ENCODE peak calls at places on chromosome 7, in five cellular contexts. One of them, this sample, is unnamed.
A peak's percentile ranks its signal among the peaks of the same experiment; 100 is the strongest.

GRCh38 chr7:104883718-104884452 is 130.1 kb upstream of the KMT2E start:
- DNase-seq in neural progenitor cell: peak; percentile 82
- DNase-seq in RWPE1: peak; percentile 80
- DNase-seq in mammary epithelial cell: peak; percentile 73
- DNase-seq in CD4-positive, alpha-beta T cell: peak; percentile 70
- DNase-seq in this sample: peak; percentile 88

GRCh38 chr7:95199779-95200558 is 124.4 kb downstream of the PON1 start:
- DNase-seq in neural progenitor cell: peak; percentile 60
- DNase-seq in RWPE1: peak; percentile 19
- DNase-seq in mammary epithelial cell: peak; percentile 17
- DNase-seq in CD4-positive, alpha-beta T cell: no peak
- DNase-seq in this sample: peak; percentile 12

GRCh38 chr7:74015670-74016069 is 12.3 kb upstream of the ELN start:
- DNase-seq in neural progenitor cell: no peak
- DNase-seq in RWPE1: no peak
- DNase-seq in mammary epithelial cell: no peak
- DNase-seq in CD4-positive, alpha-beta T cell: no peak
- DNase-seq in this sample: no peak

GRCh38 chr7:44771358-44771757 is 22.7 kb downstream of the ZMIZ2 start:
- DNase-seq in neural progenitor cell: no peak
- DNase-seq in RWPE1: no peak
- DNase-seq in mammary epithelial cell: no peak
- DNase-seq in CD4-positive, alpha-beta T cell: no peak
- DNase-seq in this sample: no peak

GRCh38 chr7:130940907-130941306 is 206.9 kb upstream of the KLF14 start:
- DNase-seq in neural progenitor cell: no peak
- DNase-seq in RWPE1: no peak
- DNase-seq in mammary epithelial cell: no peak
- DNase-seq in CD4-positive, alpha-beta T cell: no peak
- DNase-seq in this sample: no peak

GRCh38 chr7:69190738-69191137 is 407.5 kb upstream of the AUTS2 start:
- DNase-seq in neural progenitor cell: no peak
- DNase-seq in RWPE1: no peak
- DNase-seq in mammary epithelial cell: no peak
- DNase-seq in CD4-positive, alpha-beta T cell: no peak
- DNase-seq in this sample: no peak

GRCh38 chr7:104962781-104963180 is 51.2 kb upstream of the KMT2E start:
- DNase-seq in neural progenitor cell: no peak
- DNase-seq in RWPE1: peak; percentile 84
- DNase-seq in mammary epithelial cell: peak; percentile 97
- DNase-seq in CD4-positive, alpha-beta T cell: no peak
- DNase-seq in this sample: peak; percentile 89

GRCh38 chr7:593324-594115 is 73.9 kb upstream of the PDGFA start:
- DNase-seq in neural progenitor cell: no peak
- DNase-seq in RWPE1: no peak
- DNase-seq in mammary epithelial cell: no peak
- DNase-seq in CD4-positive, alpha-beta T cell: no peak
- DNase-seq in this sample: no peak

GRCh38 chr7:158847451-158847866 is 8.9 kb upstream of the DYNC2I1 start:
- DNase-seq in neural progenitor cell: no peak
- DNase-seq in RWPE1: no peak
- DNase-seq in mammary epithelial cell: no peak
- DNase-seq in CD4-positive, alpha-beta T cell: no peak
- DNase-seq in this sample: no peak

GRCh38 chr7:96084880-96085551 is 236.9 kb downstream of the SLC25A13 start:
- DNase-seq in neural progenitor cell: no peak
- DNase-seq in RWPE1: peak; percentile 84
- DNase-seq in mammary epithelial cell: peak; percentile 85
- DNase-seq in CD4-positive, alpha-beta T cell: no peak
- DNase-seq in this sample: peak; percentile 66

GRCh38 chr7:131222171-131222570 is 105.5 kb upstream of the MKLN1 start:
- DNase-seq in neural progenitor cell: no peak
- DNase-seq in RWPE1: no peak
- DNase-seq in mammary epithelial cell: no peak
- DNase-seq in CD4-positive, alpha-beta T cell: no peak
- DNase-seq in this sample: no peak

GRCh38 chr7:108528183-108528712 is 2.3 kb upstream of the PNPLA8 start:
- DNase-seq in neural progenitor cell: no peak
- DNase-seq in RWPE1: peak; percentile 64
- DNase-seq in mammary epithelial cell: peak; percentile 89
- DNase-seq in CD4-positive, alpha-beta T cell: no peak
- DNase-seq in this sample: peak; percentile 80

GRCh38 chr7:107179326-107180163 is 10.7 kb downstream of the HBP1 start:
- DNase-seq in neural progenitor cell: no peak
- DNase-seq in RWPE1: peak; percentile 55
- DNase-seq in mammary epithelial cell: peak; percentile 83
- DNase-seq in CD4-positive, alpha-beta T cell: no peak
- DNase-seq in this sample: peak; percentile 48

GRCh38 chr7:107152011-107152410 is 16.8 kb upstream of the HBP1 start:
- DNase-seq in neural progenitor cell: no peak
- DNase-seq in RWPE1: peak; percentile 17
- DNase-seq in mammary epithelial cell: peak; percentile 73
- DNase-seq in CD4-positive, alpha-beta T cell: no peak
- DNase-seq in this sample: no peak

GRCh38 chr7:46603780-46604725 is 683.0 kb upstream of the IGFBP3 start:
- DNase-seq in neural progenitor cell: no peak
- DNase-seq in RWPE1: no peak
- DNase-seq in mammary epithelial cell: no peak
- DNase-seq in CD4-positive, alpha-beta T cell: no peak
- DNase-seq in this sample: no peak

GRCh38 chr7:74199551-74200355 is 10.1 kb upstream of the LAT2 start:
- DNase-seq in neural progenitor cell: no peak
- DNase-seq in RWPE1: no peak
- DNase-seq in mammary epithelial cell: no peak
- DNase-seq in CD4-positive, alpha-beta T cell: no peak
- DNase-seq in this sample: no peak

GRCh38 chr7:74305987-74306736 is 17.0 kb downstream of the CLIP2 start:
- DNase-seq in neural progenitor cell: no peak
- DNase-seq in RWPE1: no peak
- DNase-seq in mammary epithelial cell: no peak
- DNase-seq in CD4-positive, alpha-beta T cell: no peak
- DNase-seq in this sample: no peak

GRCh38 chr7:55396386-55396785 is 31.2 kb downstream of the LANCL2 start:
- DNase-seq in neural progenitor cell: no peak
- DNase-seq in RWPE1: no peak
- DNase-seq in mammary epithelial cell: no peak
- DNase-seq in CD4-positive, alpha-beta T cell: no peak
- DNase-seq in this sample: no peak

GRCh38 chr7:44144968-44145418 is 3.9 kb upstream of the MYL7 start:
- DNase-seq in neural progenitor cell: no peak
- DNase-seq in RWPE1: no peak
- DNase-seq in mammary epithelial cell: no peak
- DNase-seq in CD4-positive, alpha-beta T cell: no peak
- DNase-seq in this sample: no peak

GRCh38 chr7:26329520-26330269 is 38.0 kb downstream of the SNX10 start:
- DNase-seq in neural progenitor cell: no peak
- DNase-seq in RWPE1: no peak
- DNase-seq in mammary epithelial cell: no peak
- DNase-seq in CD4-positive, alpha-beta T cell: no peak
- DNase-seq in this sample: no peak

GRCh38 chr7:85621286-85621685 is 434.4 kb upstream of the SEMA3D start:
- DNase-seq in neural progenitor cell: no peak
- DNase-seq in RWPE1: no peak
- DNase-seq in mammary epithelial cell: no peak
- DNase-seq in CD4-positive, alpha-beta T cell: no peak
- DNase-seq in this sample: no peak

GRCh38 chr7:123917878-123918277 is 7.2 kb upstream of the SPAM1 start:
- DNase-seq in neural progenitor cell: no peak
- DNase-seq in RWPE1: no peak
- DNase-seq in mammary epithelial cell: no peak
- DNase-seq in CD4-positive, alpha-beta T cell: no peak
- DNase-seq in this sample: no peak

GRCh38 chr7:123594813-123595241 is 6.8 kb upstream of the ASB15 start:
- DNase-seq in neural progenitor cell: peak; percentile 90
- DNase-seq in RWPE1: no peak
- DNase-seq in mammary epithelial cell: no peak
- DNase-seq in CD4-positive, alpha-beta T cell: no peak
- DNase-seq in this sample: peak; percentile 8

GRCh38 chr7:73586911-73587310 is 8.5 kb upstream of the TBL2 start:
- DNase-seq in neural progenitor cell: no peak
- DNase-seq in RWPE1: no peak
- DNase-seq in mammary epithelial cell: no peak
- DNase-seq in CD4-positive, alpha-beta T cell: no peak
- DNase-seq in this sample: no peak

GRCh38 chr7:31633894-31634494 is 53.0 kb upstream of the PPP1R17 start:
- DNase-seq in neural progenitor cell: peak; percentile 82
- DNase-seq in RWPE1: peak; percentile 64
- DNase-seq in mammary epithelial cell: peak; percentile 48
- DNase-seq in CD4-positive, alpha-beta T cell: no peak
- DNase-seq in this sample: peak; percentile 22

GRCh38 chr7:40604601-40605438 is 470.0 kb downstream of the SUGCT start:
- DNase-seq in neural progenitor cell: peak; percentile 84
- DNase-seq in RWPE1: no peak
- DNase-seq in mammary epithelial cell: no peak
- DNase-seq in CD4-positive, alpha-beta T cell: no peak
- DNase-seq in this sample: no peak

GRCh38 chr7:55144955-55145342 is 126.1 kb downstream of the EGFR start:
- DNase-seq in neural progenitor cell: peak; percentile 15
- DNase-seq in RWPE1: no peak
- DNase-seq in mammary epithelial cell: no peak
- DNase-seq in CD4-positive, alpha-beta T cell: no peak
- DNase-seq in this sample: no peak

GRCh38 chr7:28510022-28510367 is 97.7 kb downstream of the CREB5 start:
- DNase-seq in neural progenitor cell: no peak
- DNase-seq in RWPE1: no peak
- DNase-seq in mammary epithelial cell: no peak
- DNase-seq in CD4-positive, alpha-beta T cell: no peak
- DNase-seq in this sample: no peak

GRCh38 chr7:28512648-28513435 is 100.5 kb downstream of the CREB5 start:
- DNase-seq in neural progenitor cell: no peak
- DNase-seq in RWPE1: no peak
- DNase-seq in mammary epithelial cell: no peak
- DNase-seq in CD4-positive, alpha-beta T cell: no peak
- DNase-seq in this sample: no peak

GRCh38 chr7:28505861-28506260 is 93.5 kb downstream of the CREB5 start:
- DNase-seq in neural progenitor cell: no peak
- DNase-seq in RWPE1: no peak
- DNase-seq in mammary epithelial cell: no peak
- DNase-seq in CD4-positive, alpha-beta T cell: no peak
- DNase-seq in this sample: no peak

GRCh38 chr7:28507538-28508282 is 95.4 kb downstream of the CREB5 start:
- DNase-seq in neural progenitor cell: no peak
- DNase-seq in RWPE1: no peak
- DNase-seq in mammary epithelial cell: no peak
- DNase-seq in CD4-positive, alpha-beta T cell: no peak
- DNase-seq in this sample: no peak

DNA sequence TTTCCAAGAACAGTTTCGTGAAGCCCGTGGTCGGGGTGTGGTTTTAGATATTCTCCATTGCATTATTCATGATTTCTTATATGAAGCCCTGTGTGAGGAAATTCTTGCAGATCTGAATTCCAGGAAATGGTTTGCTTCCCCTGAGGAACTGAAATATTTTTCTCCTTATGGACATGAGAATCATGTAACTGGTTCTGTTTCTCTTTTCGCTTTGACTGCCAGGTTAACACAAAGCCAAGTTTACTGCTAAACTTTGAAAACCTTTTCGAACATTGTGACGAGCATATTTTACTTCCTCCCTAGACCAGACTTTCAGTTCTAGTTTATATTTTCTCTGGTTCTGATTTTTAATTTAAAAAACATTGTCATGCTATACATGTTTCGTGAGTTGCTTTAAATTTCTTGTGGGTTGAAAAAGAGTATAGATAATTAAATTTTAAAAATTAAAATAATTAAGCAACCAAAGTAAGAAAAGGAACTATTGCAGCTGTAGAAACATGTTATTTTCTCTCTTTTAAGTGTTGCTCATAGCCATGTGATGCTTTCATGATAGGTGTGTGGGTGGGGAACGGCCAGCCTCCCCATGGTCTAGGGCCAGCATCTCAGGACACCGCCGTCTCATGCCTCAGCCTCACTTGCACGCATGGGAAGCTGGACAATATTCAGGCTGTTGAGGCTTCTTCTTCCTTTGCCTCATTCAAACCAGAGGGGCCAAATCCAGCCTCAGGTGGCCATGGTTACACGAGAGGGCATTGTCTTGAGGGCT is 97.1 kb downstream of the CREB5 start:
- DNase-seq in neural progenitor cell: peak; percentile 18
- DNase-seq in RWPE1: no peak
- DNase-seq in mammary epithelial cell: peak; percentile 68
- DNase-seq in CD4-positive, alpha-beta T cell: no peak
- DNase-seq in this sample: no peak
- H3K27ac ChIP-seq in neural progenitor cell: no peak overlapping the region
- H3K27ac ChIP-seq in RWPE1: no peak overlapping the region
- H3K27ac ChIP-seq in mammary epithelial cell: no peak overlapping the region
- H3K27ac ChIP-seq in CD4-positive, alpha-beta T cell: no peak overlapping the region
- H3K27ac ChIP-seq in this sample: no peak overlapping the region

GRCh38 chr7:14197280-14197679 is 207.8 kb upstream of the ETV1 start:
- DNase-seq in neural progenitor cell: no peak
- DNase-seq in RWPE1: no peak
- DNase-seq in mammary epithelial cell: no peak
- DNase-seq in CD4-positive, alpha-beta T cell: no peak
- DNase-seq in this sample: no peak
- H3K27ac ChIP-seq in neural progenitor cell: no peak overlapping the region
- H3K27ac ChIP-seq in RWPE1: no peak overlapping the region
- H3K27ac ChIP-seq in mammary epithelial cell: no peak overlapping the region
- H3K27ac ChIP-seq in CD4-positive, alpha-beta T cell: no peak overlapping the region
- H3K27ac ChIP-seq in this sample: no peak overlapping the region

DNA sequence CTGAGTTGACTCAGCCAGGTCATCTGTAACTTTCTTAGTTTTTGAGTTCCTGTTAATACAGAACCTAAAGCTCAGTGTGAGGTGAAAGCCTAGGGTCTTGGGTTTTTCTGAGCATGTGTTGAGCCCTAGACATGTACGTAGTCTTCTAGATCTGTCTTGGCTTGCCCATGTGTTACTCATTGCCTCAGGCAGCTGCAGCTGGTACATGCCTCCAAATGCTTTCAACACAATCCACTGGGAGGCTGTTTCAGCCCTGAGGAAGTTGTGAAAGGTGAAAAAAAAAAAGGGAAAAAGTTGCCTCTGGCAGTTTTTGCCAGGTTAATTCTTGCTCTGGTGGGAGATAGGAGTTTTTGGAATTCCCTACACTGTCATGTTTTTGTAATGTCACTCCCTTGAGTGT is 134.6 kb downstream of the RNF216 start:
- DNase-seq in neural progenitor cell: no peak
- DNase-seq in RWPE1: peak; percentile 88
- DNase-seq in mammary epithelial cell: peak; percentile 98
- DNase-seq in CD4-positive, alpha-beta T cell: no peak
- DNase-seq in this sample: peak; percentile 87
- H3K27ac ChIP-seq in neural progenitor cell: no peak overlapping the region
- H3K27ac ChIP-seq in RWPE1: peak overlapping the region; percentile 98
- H3K27ac ChIP-seq in mammary epithelial cell: peak overlapping the region; percentile 96
- H3K27ac ChIP-seq in CD4-positive, alpha-beta T cell: no peak overlapping the region
- H3K27ac ChIP-seq in this sample: peak overlapping the region; percentile 70

GRCh38 chr7:138822867-138823535 is 25.0 kb upstream of the ATP6V0A4 start:
- DNase-seq in neural progenitor cell: no peak
- DNase-seq in RWPE1: no peak
- DNase-seq in mammary epithelial cell: no peak
- DNase-seq in CD4-positive, alpha-beta T cell: no peak
- DNase-seq in this sample: no peak
- H3K27ac ChIP-seq in neural progenitor cell: no peak overlapping the region
- H3K27ac ChIP-seq in RWPE1: no peak overlapping the region
- H3K27ac ChIP-seq in mammary epithelial cell: no peak overlapping the region
- H3K27ac ChIP-seq in CD4-positive, alpha-beta T cell: no peak overlapping the region
- H3K27ac ChIP-seq in this sample: no peak overlapping the region